ENCODE peak calls at places on chromosomes 2 and 18, in nine cellular contexts. L is psoas muscle, R is left lung, Z is HepG2, J is heart right ventricle, S is right cardiac atrium, C is body of pancreas, T is upper lobe of right lung, X is K562. K is an unnamed sample. For H3K4me1, the result is how much of the 10 kb centered on the place peaks cover.

GRCh38 chr18:55221577-55221976 is 262.3 kb upstream of the CCDC68 start:
- ATAC-seq in L (no peak), R (no peak), Z (no peak), J (no peak), S (no peak), C (no peak), T (no peak), X (no peak), K (no peak)

GRCh38 chr2:18589354-18589753 is at the start of gene NT5C1B:
- ATAC-seq in L (no peak), R (no peak), Z (no peak), J (no peak), S (no peak), C (no peak), T (no peak), X (no peak), K (no peak)

GRCh38 chr18:56124186-56124585 is 514.2 kb downstream of the TXNL1 start:
- ATAC-seq in L (no peak), R (no peak), Z (no peak), J (no peak), S (no peak), C (no peak), T (no peak), X (no peak), K (no peak)

GRCh38 chr18:77151791-77152517 is 19.4 kb upstream of the MBP start:
- ATAC-seq in L (no peak), R (no peak), Z (no peak), J (no peak), S (no peak), C (no peak), T (no peak), X (no peak), K (no peak)

GRCh38 chr18:48538531-48539405 is at the start of gene CTIF:
- ATAC-seq in L (peak), R (peak), Z (peak), J (peak), S (peak), C (peak), T (peak), X (peak), K (peak)

GRCh38 chr2:240452471-240453256 is 17.2 kb downstream of the GPC1 start:
- ATAC-seq in L (peak), R (peak), Z (peak), J (peak), S (peak), C (peak), T (peak), X (peak), K (peak)

GRCh38 chr18:48027401-48027931 is 97.0 kb upstream of the SMAD2 start:
- ATAC-seq in L (no peak), R (peak), Z (no peak), J (peak), S (peak), C (no peak), T (peak), X (no peak), K (peak)

GRCh38 chr2:128593518-128594272 is 275.0 kb upstream of the HS6ST1 start:
- ATAC-seq in L (no peak), R (no peak), Z (peak), J (peak), S (peak), C (peak), T (no peak), X (no peak), K (no peak)

GRCh38 chr18:36583155-36583745 is 245.6 kb downstream of the TPGS2 start:
- ATAC-seq in L (no peak), R (no peak), Z (no peak), J (no peak), S (no peak), C (no peak), T (no peak), X (peak), K (no peak)

GRCh38 chr2:176545627-176546026 is 276.4 kb downstream of the MTX2 start:
- ATAC-seq in L (no peak), R (no peak), Z (no peak), J (no peak), S (no peak), C (no peak), T (no peak), X (no peak), K (no peak)

GRCh38 chr18:74841248-74841647 is 243.6 kb downstream of the ZNF407 start:
- ATAC-seq in L (no peak), R (no peak), Z (no peak), J (peak), S (peak), C (no peak), T (no peak), X (no peak), K (no peak)

GRCh38 chr2:11998218-11998617 is 251.8 kb downstream of the LPIN1 start:
- ATAC-seq in L (no peak), R (no peak), Z (no peak), J (no peak), S (no peak), C (no peak), T (no peak), X (no peak), K (no peak)

GRCh38 chr2:18456026-18456425 is 104.4 kb downstream of the RDH14 start:
- ATAC-seq in L (peak), R (peak), Z (no peak), J (peak), S (peak), C (no peak), T (no peak), X (no peak), K (peak)

GRCh38 chr2:74421248-74421870 is at the start of the genes C2orf81 and WDR54:
- ATAC-seq in L (peak), R (peak), Z (peak), J (peak), S (peak), C (peak), T (peak), X (peak), K (peak)

GRCh38 chr2:242020196-242021004 is 150.9 kb downstream of the RTP5 start:
- ATAC-seq in L (no peak), R (no peak), Z (peak), J (peak), S (peak), C (peak), T (no peak), X (peak), K (no peak)

GRCh38 chr2:54767921-54768320 is 44.5 kb downstream of the EML6 start:
- ATAC-seq in L (no peak), R (no peak), Z (no peak), J (no peak), S (no peak), C (no peak), T (no peak), X (no peak), K (no peak)

GRCh38 chr18:63970803-63971191 is 916 bp downstream of the SERPINB8 start:
- ATAC-seq in L (peak), R (peak), Z (peak), J (peak), S (peak), C (peak), T (peak), X (no peak), K (peak)

GRCh38 chr18:11053293-11053692 is 96.1 kb downstream of the PIEZO2 start:
- ATAC-seq in L (no peak), R (no peak), Z (no peak), J (no peak), S (no peak), C (no peak), T (no peak), X (no peak), K (no peak)

GRCh38 chr2:33141476-33141875 is 194.7 kb downstream of the LTBP1 start:
- ATAC-seq in L (no peak), R (no peak), Z (no peak), J (no peak), S (peak), C (no peak), T (no peak), X (peak), K (no peak)

GRCh38 chr2:121633463-121633862 is 15.8 kb downstream of the CLASP1 start:
- ATAC-seq in L (no peak), R (no peak), Z (no peak), J (peak), S (peak), C (no peak), T (no peak), X (peak), K (no peak)

GRCh38 chr2:101076581-101076980 is 74.5 kb downstream of the RPL31 start:
- ATAC-seq in L (no peak), R (no peak), Z (no peak), J (no peak), S (peak), C (peak), T (no peak), X (no peak), K (no peak)

GRCh38 chr2:128447538-128447885 is 128.8 kb upstream of the HS6ST1 start:
- ATAC-seq in L (no peak), R (no peak), Z (no peak), J (no peak), S (no peak), C (no peak), T (no peak), X (no peak), K (no peak)

GRCh38 chr2:10362898-10363195 is 60.1 kb downstream of the HPCAL1 start:
- ATAC-seq in L (no peak), R (no peak), Z (no peak), J (no peak), S (no peak), C (no peak), T (no peak), X (no peak), K (no peak)

GRCh38 chr2:209638346-209638745 is 133.3 kb upstream of the UNC80 start:
- ATAC-seq in L (no peak), R (no peak), Z (no peak), J (no peak), S (no peak), C (no peak), T (no peak), X (no peak), K (no peak)

GRCh38 chr18:26440644-26441043 is 107.7 kb downstream of the KCTD1 start:
- ATAC-seq in L (no peak), R (peak), Z (no peak), J (no peak), S (peak), C (peak), T (peak), X (no peak), K (peak)

GRCh38 chr2:234421-234820 is 29.4 kb downstream of the SH3YL1 start:
- ATAC-seq in L (no peak), R (no peak), Z (peak), J (no peak), S (no peak), C (no peak), T (no peak), X (no peak), K (no peak)

GRCh38 chr2:148966432-148966758 is 72.1 kb upstream of the LYPD6B start:
- ATAC-seq in L (no peak), R (no peak), Z (no peak), J (no peak), S (no peak), C (no peak), T (peak), X (no peak), K (no peak)

GRCh38 chr2:64679673-64680425 is 26.1 kb upstream of the SERTAD2 start:
- ATAC-seq in L (peak), R (no peak), Z (no peak), J (no peak), S (no peak), C (no peak), T (no peak), X (no peak), K (no peak)

GRCh38 chr2:209413615-209414014 is 10.2 kb upstream of the MAP2 start:
- ATAC-seq in L (no peak), R (no peak), Z (no peak), J (no peak), S (no peak), C (no peak), T (no peak), X (no peak), K (no peak)

GRCh38 chr18:77014538-77014937 is 118.0 kb downstream of the MBP start:
- ATAC-seq in L (no peak), R (no peak), Z (no peak), J (peak), S (peak), C (no peak), T (no peak), X (no peak), K (peak)

GRCh38 chr2:156602552-156602933 is 166.4 kb downstream of the GPD2 start:
- ATAC-seq in L (no peak), R (no peak), Z (no peak), J (no peak), S (no peak), C (no peak), T (no peak), X (no peak), K (no peak)

GRCh38 chr2:88250402-88250801 is 80.3 kb downstream of the THNSL2 start:
- ATAC-seq in L (no peak), R (no peak), Z (no peak), J (no peak), S (no peak), C (no peak), T (no peak), X (peak), K (no peak)

GRCh38 chr2:54439582-54439981 is 16.5 kb upstream of the SPTBN1 start:
- ATAC-seq in L (no peak), R (peak), Z (peak), J (no peak), S (no peak), C (no peak), T (peak), X (no peak), K (no peak)

DNA sequence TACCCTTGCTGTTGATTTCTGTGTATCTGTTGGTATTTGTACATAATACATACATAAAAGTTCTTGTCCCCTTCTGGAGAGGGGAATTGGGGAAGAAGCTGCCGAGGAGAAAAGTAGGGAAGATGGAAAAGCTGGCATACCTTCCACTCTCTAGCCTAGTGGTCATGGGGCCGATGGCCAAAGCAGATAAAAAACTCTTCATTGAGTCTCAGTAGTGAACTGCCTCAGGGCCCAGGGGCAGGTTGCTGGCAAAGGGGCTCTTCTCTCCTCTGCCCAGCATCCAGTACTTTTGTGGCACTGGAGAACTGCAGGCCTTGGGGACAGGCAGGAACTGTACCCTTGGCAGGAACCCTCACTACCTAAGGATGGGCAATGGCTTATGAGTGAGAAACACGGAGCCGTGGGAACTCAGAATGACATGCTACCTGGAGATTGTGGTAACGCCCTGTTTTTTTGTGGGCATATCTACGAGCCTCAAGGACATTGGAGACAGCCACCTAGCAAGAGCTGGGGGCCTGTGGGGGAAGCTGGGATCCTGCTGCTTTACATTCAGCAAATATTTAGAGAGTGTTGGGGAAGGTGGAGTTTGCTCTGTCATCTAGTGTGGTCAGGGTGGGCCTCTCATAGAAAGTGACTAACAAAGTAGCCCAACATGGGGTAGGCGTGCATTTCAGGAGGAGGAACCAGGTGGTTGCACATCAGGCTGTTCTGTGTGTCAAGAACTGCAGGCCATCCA is 22.6 kb upstream of the ITGB6 start:
- ATAC-seq in L (no peak), R (no peak), Z (peak), J (no peak), S (no peak), C (no peak), T (no peak), X (no peak), K (no peak)
- H3K4me1 ChIP-seq in L (half or more), R (under half), Z (under half), J (under half), S (under half), C (under half), T (under half), X (under half), K (under half)

GRCh38 chr2:159129301-159129700 is 157.2 kb downstream of the WDSUB1 start:
- ATAC-seq in L (no peak), R (no peak), Z (no peak), J (no peak), S (no peak), C (no peak), T (no peak), X (no peak), K (no peak)

GRCh38 chr2:159128191-159128590 is 158.3 kb downstream of the WDSUB1 start:
- ATAC-seq in L (no peak), R (no peak), Z (no peak), J (peak), S (peak), C (no peak), T (no peak), X (no peak), K (no peak)

GRCh38 chr2:159130302-159130701 is 156.2 kb downstream of the WDSUB1 start:
- ATAC-seq in L (no peak), R (no peak), Z (no peak), J (no peak), S (no peak), C (no peak), T (peak), X (peak), K (no peak)

GRCh38 chr2:159131267-159131790 is 155.2 kb downstream of the WDSUB1 start:
- ATAC-seq in L (no peak), R (no peak), Z (no peak), J (no peak), S (no peak), C (no peak), T (no peak), X (no peak), K (no peak)

GRCh38 chr2:159129807-159130206 is 156.7 kb downstream of the WDSUB1 start:
- ATAC-seq in L (no peak), R (no peak), Z (no peak), J (peak), S (peak), C (no peak), T (peak), X (no peak), K (no peak)
- H3K4me1 ChIP-seq in L (under half), R (under half), Z (under half), J (half or more), S (under half), C (under half), T (under half), X (under half), K (under half)

DNA sequence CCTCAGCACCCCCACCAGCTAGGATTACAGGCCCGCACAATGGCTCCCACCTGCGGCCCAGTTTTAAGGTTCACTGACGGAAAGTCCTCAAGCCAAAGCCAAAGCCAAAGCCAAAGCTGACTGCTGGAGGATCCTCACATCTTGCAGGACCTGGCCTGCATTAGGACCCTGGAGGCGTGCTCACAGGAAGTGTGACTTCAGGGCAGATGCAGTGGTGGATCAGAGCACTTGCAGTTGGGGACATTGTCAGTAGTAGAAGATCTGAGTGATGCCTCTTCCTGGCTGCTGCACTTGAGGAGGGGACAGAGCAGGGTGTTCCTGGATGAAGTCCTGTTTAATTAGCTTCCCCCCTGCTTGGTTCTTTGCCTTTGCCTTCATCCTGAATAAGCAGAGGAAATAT is 69.0 kb upstream of the ALPP start:
- ATAC-seq in L (no peak), R (no peak), Z (no peak), J (peak), S (no peak), C (no peak), T (peak), X (no peak), K (no peak)
- H3K4me1 ChIP-seq in L (under half), R (under half), Z (under half), J (under half), S (under half), C (under half), T (under half), X (under half), K (under half)

DNA sequence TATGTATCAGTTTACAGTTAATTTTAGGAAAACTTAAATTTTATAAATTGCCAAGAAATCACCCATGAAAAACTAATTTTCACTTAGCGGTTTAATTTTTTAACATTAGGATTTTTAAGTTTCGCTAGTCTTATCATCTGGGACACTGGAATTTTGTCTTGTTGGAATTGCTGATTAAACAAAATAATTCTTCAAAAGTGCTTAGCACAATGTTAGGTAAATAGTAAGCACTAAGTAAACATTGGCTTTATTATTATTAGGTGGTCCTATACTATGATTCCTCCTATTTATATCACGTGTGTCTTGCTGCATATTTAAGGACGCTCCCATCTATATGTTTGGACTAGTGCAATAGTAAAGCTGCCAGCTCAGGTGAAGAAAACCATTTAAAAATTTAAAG is 54.6 kb upstream of the MAP4K3 start:
- ATAC-seq in L (no peak), R (no peak), Z (no peak), J (no peak), S (no peak), C (no peak), T (no peak), X (no peak), K (no peak)
- H3K4me1 ChIP-seq in L (under half), R (under half), Z (under half), J (under half), S (under half), C (under half), T (under half), X (under half), K (under half)

DNA sequence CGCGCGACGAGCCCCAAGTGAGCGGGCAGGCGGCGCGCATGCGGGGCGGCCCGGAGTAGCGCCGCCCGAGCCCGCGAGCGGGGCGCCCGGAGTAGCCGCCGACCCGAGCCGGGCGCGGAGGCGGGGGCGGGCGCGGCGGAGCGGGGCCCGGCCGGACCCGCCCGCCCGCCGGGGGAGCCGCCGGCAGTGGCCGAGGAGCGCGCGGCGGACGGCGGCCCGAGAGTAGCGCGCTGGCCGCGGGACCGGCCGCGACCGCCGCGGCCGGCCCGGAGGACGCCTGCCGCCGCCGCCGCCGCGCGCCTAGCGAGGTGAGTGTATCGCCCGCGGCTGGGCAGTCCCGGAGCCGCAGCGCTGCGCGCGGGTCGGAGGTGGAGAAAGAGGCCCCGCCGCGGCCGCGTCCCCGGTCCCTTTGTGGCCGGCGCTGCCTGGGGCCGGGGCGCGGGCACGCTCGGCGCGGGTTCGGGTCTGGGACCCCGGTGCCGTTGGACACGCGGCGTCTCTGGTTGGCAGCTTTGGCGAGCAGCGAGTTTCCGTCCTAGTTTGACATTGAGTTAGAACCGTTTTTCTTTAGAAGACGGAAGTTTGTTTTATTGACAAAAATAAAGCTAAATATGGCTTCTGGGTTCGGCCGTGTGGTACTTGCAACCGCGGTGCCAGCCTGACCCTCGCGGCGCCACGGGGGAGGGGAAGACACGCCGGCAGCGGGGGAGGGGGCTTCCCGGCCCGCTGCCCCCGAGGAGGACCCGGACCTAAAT is at the start of gene GALNT1:
- ATAC-seq in L (peak), R (peak), Z (peak), J (peak), S (peak), C (peak), T (peak), X (peak), K (peak)
- H3K4me1 ChIP-seq in L (under half), R (under half), Z (under half), J (under half), S (under half), C (under half), T (under half), X (under half), K (under half)

GRCh38 chr2:216505133-216506106 is 6.8 kb downstream of the RPL37A start:
- ATAC-seq in L (no peak), R (no peak), Z (peak), J (no peak), S (no peak), C (no peak), T (no peak), X (no peak), K (no peak)
- H3K4me1 ChIP-seq in L (under half), R (under half), Z (under half), J (under half), S (under half), C (under half), T (under half), X (under half), K (under half)

K was measured in gastroesophageal sphincter.